ENCODE peak calls at places on chromosomes 4 and X, in five cellular contexts. V is CD8-positive, alpha-beta T cell; S is body of pancreas; M is IMR-90; T is H9. L is an unnamed sample.
A peak's percentile ranks its signal among the peaks of the same experiment; 100 is the strongest.

GRCh38 chr4:183098080-183098722 is 856 bp upstream of the WWC2 start:
- DNase-seq in V (peak; percentile 8), S (peak; percentile 52), M (peak; percentile 50), T (no peak), L (no peak)

GRCh38 chr4:1246901-1247810 is 1.8 kb downstream of the CTBP1 start:
- DNase-seq in V (peak; percentile 31), S (peak; percentile 35), M (no peak), T (peak; percentile 27), L (peak; percentile 34)

GRCh38 chr4:122755675-122756074 is 23.2 kb downstream of the BBS12 start:
- DNase-seq in V (no peak), S (no peak), M (no peak), T (no peak), L (no peak)

GRCh38 chr4:140789752-140790151 is 33.6 kb upstream of the TBC1D9 start:
- DNase-seq in V (no peak), S (no peak), M (peak; percentile 12), T (no peak), L (no peak)

GRCh38 chrX:65587616-65588526 is 53.3 kb upstream of the LAS1L start:
- DNase-seq in V (no peak), S (peak; percentile 34), M (peak; percentile 49), T (no peak), L (no peak)

GRCh38 chr4:6504900-6505496 is 32.6 kb upstream of the PPP2R2C start:
- DNase-seq in V (no peak), S (no peak), M (no peak), T (no peak), L (no peak)

GRCh38 chr4:151202851-151203455 is 74.0 kb upstream of the PRSS48 start:
- DNase-seq in V (no peak), S (no peak), M (peak; percentile 14), T (no peak), L (no peak)

GRCh38 chr4:8099981-8100464 is 58.6 kb downstream of the ABLIM2 start:
- DNase-seq in V (no peak), S (no peak), M (no peak), T (no peak), L (no peak)

GRCh38 chr4:104942990-104943758 is 203.5 kb upstream of the TET2 start:
- DNase-seq in V (peak; percentile 24), S (no peak), M (no peak), T (no peak), L (no peak)

GRCh38 chrX:53048169-53049126 is at the start of gene GPR173:
- DNase-seq in V (no peak), S (no peak), M (peak; percentile 66), T (peak; percentile 84), L (no peak)

GRCh38 chrX:74520896-74521295 is 93.5 kb downstream of the RLIM start:
- DNase-seq in V (no peak), S (no peak), M (no peak), T (no peak), L (no peak)

GRCh38 chr4:14529653-14530052 is 472.6 kb upstream of the CPEB2 start:
- DNase-seq in V (no peak), S (no peak), M (no peak), T (peak; percentile 42), L (no peak)

GRCh38 chr4:145487626-145488025 is 6.0 kb downstream of the SMAD1 start:
- DNase-seq in V (no peak), S (no peak), M (no peak), T (no peak), L (peak; percentile 45)

GRCh38 chrX:12999422-12999821 is 24.5 kb downstream of the TMSB4X start:
- DNase-seq in V (peak; percentile 46), S (no peak), M (peak; percentile 32), T (no peak), L (peak; percentile 55)

GRCh38 chr4:94925764-94926347 is 168.1 kb downstream of the BMPR1B start:
- DNase-seq in V (no peak), S (no peak), M (no peak), T (no peak), L (no peak)

GRCh38 chrX:20066968-20067708 is 49.6 kb downstream of the MAP7D2 start:
- DNase-seq in V (peak; percentile 6), S (peak; percentile 10), M (peak; percentile 70), T (no peak), L (no peak)

GRCh38 chrX:12956704-12957541 is 18.0 kb upstream of the TMSB4X start:
- DNase-seq in V (peak; percentile 58), S (no peak), M (peak; percentile 63), T (no peak), L (peak; percentile 95)

GRCh38 chr4:32624943-32625603 is 1904.9 kb downstream of the PCDH7 start:
- DNase-seq in V (no peak), S (no peak), M (no peak), T (no peak), L (no peak)

GRCh38 chrX:118164138-118164537 is 47.5 kb upstream of the KLHL13 start:
- DNase-seq in V (no peak), S (no peak), M (peak; percentile 48), T (no peak), L (no peak)

GRCh38 chr4:139301821-139302611 is at the start of gene NDUFC1:
- DNase-seq in V (peak; percentile 65), S (peak; percentile 39), M (peak; percentile 35), T (peak; percentile 61), L (peak; percentile 63)

DNA sequence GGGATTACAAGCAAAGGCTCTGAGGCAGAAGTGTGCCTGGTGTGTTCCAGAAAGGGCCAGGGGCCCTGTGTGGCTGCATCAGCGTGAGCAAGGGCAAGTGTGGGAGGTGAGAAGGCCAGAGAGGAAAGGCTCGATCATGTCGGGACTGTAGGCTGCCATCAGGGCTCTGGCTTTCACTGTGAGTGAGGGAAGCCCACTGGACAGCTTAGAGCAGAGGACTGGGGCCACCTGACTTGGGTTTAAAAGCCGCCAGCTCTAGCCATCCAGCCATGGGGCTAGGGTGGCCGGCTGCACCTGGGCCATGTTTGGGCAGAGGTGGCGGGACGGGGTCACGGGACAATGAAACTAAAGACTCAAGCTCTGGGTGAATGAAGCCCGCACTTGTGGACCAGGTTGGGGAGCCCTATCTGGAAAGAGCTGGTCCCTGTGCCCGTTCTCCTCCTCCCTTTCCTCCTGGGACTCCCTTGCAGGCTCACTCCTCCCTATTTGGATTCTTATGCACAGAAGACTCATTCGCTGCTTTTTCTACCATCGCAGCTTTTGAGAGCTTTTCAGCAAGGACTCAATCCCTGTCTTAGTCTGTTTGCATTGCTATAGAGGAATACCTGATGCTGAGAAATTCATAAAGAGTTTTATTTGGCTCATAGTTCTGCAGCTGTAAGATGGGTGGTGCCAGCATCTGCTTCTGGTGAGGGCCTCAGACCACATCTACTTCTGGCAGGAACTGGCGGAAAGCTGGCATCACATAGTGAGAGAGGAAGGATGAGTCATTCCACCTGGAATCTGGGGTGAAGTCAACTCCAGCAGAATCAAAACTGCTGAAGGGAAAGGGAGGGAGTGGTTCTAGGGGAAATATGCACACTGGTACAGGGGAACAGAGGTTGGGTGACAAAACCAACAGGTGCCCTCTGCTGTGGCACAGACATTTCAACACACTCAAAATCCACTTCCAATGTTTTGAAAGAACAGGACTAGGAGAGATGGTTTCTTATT is 15.3 kb downstream of the CTAG1B start:
- DNase-seq in V (no peak), S (no peak), M (peak; percentile 57), T (no peak), L (no peak)
- H3K27ac ChIP-seq in V (no peak overlapping the region), S (no peak overlapping the region), M (no peak overlapping the region), T (no peak overlapping the region), L (no peak overlapping the region)

GRCh38 chr4:3690576-3691152 is 75.5 kb upstream of the ADRA2C start:
- DNase-seq in V (no peak), S (no peak), M (no peak), T (peak; percentile 25), L (no peak)

GRCh38 chr4:3689006-3689405 is 77.2 kb upstream of the ADRA2C start:
- DNase-seq in V (no peak), S (no peak), M (no peak), T (no peak), L (no peak)

GRCh38 chr4:3687538-3687937 is 78.6 kb upstream of the ADRA2C start:
- DNase-seq in V (no peak), S (no peak), M (no peak), T (no peak), L (no peak)

GRCh38 chr4:3688018-3688998 is 77.9 kb upstream of the ADRA2C start:
- DNase-seq in V (no peak), S (no peak), M (peak; percentile 1), T (no peak), L (no peak)

DNA sequence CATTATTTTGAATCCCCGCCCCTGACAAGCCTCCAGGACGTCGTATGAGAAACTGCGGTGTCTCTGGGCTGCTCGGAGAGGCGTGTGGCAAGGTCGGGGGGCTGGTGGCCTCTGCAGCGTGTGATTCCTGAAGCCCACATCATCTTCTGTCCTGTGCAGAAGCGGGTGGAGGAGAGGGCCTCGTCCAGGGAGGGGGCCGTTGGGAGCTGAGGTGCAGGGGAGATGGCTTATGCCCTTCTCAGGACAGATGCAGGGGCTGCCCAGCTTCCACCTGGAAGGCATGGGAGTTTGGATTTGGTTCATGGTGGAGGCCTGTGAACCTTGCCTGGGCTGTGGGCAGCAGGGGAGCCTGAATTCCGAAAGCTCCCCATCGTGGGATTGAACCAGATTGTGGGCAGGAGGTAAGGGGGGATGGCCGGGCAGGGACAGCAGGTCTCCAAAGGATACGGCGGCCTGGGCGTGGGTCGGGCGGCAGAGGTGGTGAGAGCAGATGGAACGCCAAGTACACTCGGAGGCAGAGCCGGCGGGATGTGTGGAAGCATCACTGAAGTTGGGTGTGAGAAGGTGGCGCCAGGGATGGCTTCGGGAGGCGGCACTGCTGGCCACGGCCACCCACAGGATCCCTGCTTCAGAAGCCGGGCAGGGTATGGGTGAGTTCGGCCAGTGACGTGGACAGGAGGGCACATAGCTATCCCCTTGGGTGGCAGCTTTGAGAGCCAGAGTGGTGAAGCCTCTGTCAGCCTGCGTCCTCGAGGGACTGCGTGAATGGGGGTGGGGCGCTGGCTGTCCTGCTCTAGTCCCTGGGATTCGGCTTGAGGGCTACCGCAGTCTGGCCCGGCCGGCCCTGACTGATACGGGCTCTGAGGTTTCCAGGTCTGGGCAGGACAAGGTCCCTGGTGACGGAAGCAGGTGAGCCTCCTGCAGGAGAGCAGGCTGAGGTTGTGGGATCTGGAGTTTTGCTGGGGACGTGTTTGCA is 76.3 kb upstream of the ADRA2C start:
- DNase-seq in V (no peak), S (no peak), M (no peak), T (no peak), L (no peak)
- H3K27me3 ChIP-seq in V (no peaks in the 10 kb centered on the region), S (no peaks in the 10 kb centered on the region), M (peaks cover 21% of the 10 kb centered on the region), T (no peaks in the 10 kb centered on the region), L (no peaks in the 10 kb centered on the region)

GRCh38 chrX:75648803-75649588 is 126.2 kb upstream of the ZDHHC15 start:
- DNase-seq in V (no peak), S (no peak), M (no peak), T (no peak), L (no peak)
- H3K9me3 ChIP-seq in V (no peaks in the 10 kb centered on the region), S (no peaks in the 10 kb centered on the region), M (peaks cover 12% of the 10 kb centered on the region), T (peaks cover 28% of the 10 kb centered on the region), L (no peaks in the 10 kb centered on the region)

GRCh38 chr4:74235135-74235534 is 73.1 kb upstream of the EPGN start:
- DNase-seq in V (no peak), S (no peak), M (no peak), T (no peak), L (no peak)

GRCh38 chr4:74228691-74229640 is 71.0 kb downstream of the MTHFD2L start:
- DNase-seq in V (peak; percentile 71), S (peak; percentile 76), M (peak; percentile 67), T (peak; percentile 84), L (peak; percentile 80)

DNA sequence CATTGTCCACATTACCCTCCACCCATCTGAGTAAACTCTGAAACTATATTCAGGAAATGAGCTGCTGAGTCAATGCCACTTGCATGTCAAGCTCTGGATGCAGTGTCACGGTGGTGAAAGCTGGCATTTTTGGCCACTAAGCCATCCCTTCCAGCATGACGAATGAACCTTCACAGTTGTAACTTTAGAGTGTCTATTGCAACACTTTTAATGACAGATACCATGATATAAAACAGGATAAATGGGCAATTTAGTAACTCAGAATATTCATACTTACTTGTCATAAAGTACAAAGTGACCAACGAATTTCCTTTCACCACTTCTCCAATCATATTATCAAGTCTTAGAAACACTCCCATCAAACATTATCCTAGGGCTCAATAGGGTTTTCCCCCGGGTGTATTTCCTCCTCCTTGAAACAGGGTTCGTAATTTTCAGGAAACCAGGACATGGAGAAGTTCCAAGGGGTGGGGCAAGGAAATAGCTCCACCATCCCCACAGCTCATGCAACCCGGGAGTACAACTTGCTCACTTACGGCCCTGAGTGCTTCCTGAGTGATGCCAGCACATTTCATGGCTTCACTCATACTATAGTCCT is 73.1 kb downstream of the MTHFD2L start:
- DNase-seq in V (no peak), S (no peak), M (peak; percentile 56), T (no peak), L (no peak)
- H3K27ac ChIP-seq in V (no peak overlapping the region), S (no peak overlapping the region), M (no peak overlapping the region), T (no peak overlapping the region), L (no peak overlapping the region)